ENCODE peak calls at places on chromosomes 5 and 9, in five cellular contexts. L is A549, C is HepG2, R is SK-N-SH, V is GM12878. S is an unnamed sample.

GRCh38 chr9:121353246-121353975 is 16.6 kb downstream of the STOM start:
- DNase-seq in C (no peak), R (no peak), V (peak), L (no peak), S (no peak)

GRCh38 chr5:131763968-131764367 is 32.8 kb downstream of the FNIP1 start:
- DNase-seq in R (no peak), L (no peak), C (no peak), V (no peak), S (no peak)

GRCh38 chr5:13643734-13644133 is 300.8 kb downstream of the DNAH5 start:
- DNase-seq in C (no peak), V (no peak), R (no peak), L (no peak), S (no peak)

GRCh38 chr9:98992885-98993569 is 49.3 kb downstream of the COL15A1 start:
- DNase-seq in L (no peak), V (peak), R (no peak), C (no peak), S (no peak)

GRCh38 chr5:10521466-10522223 is 42.2 kb upstream of the ANKRD33B start:
- DNase-seq in V (no peak), R (no peak), L (peak), C (no peak), S (peak)

GRCh38 chr5:72465601-72466563 is 41.3 kb downstream of the ZNF366 start:
- DNase-seq in V (peak), C (no peak), L (no peak), R (no peak), S (no peak)

GRCh38 chr5:16855475-16855874 is 80.6 kb downstream of the MYO10 start:
- DNase-seq in L (no peak), R (peak), V (no peak), C (no peak), S (no peak)

GRCh38 chr9:79583957-79584654 is 12.3 kb downstream of the TLE4 start:
- DNase-seq in L (no peak), V (no peak), C (no peak), R (no peak), S (no peak)

GRCh38 chr5:34674226-34674625 is 18.1 kb downstream of the RAI14 start:
- DNase-seq in R (no peak), C (no peak), L (no peak), V (no peak), S (no peak)

GRCh38 chr5:99032234-99033013 is 103.6 kb upstream of the CHD1 start:
- DNase-seq in C (peak), R (peak), V (no peak), L (peak), S (peak)

GRCh38 chr5:150217041-150217440 is 27.2 kb downstream of the SLC6A7 start:
- DNase-seq in R (no peak), C (no peak), L (no peak), V (no peak), S (no peak)

GRCh38 chr9:104927216-104927911 is 591 bp downstream of the ABCA1 start:
- DNase-seq in L (peak), C (peak), R (peak), V (no peak), S (no peak)

GRCh38 chr9:76576344-76576743 is 117.4 kb downstream of the GCNT1 start:
- DNase-seq in V (peak), R (no peak), L (no peak), C (no peak), S (no peak)

GRCh38 chr9:112334319-112334828 is 955 bp upstream of the PTBP3 start:
- DNase-seq in V (no peak), L (no peak), R (no peak), C (peak), S (peak)

GRCh38 chr9:123120953-123121352 is 87.5 kb downstream of the GPR21 start:
- DNase-seq in R (no peak), L (no peak), V (no peak), C (no peak), S (no peak)

GRCh38 chr5:154654484-154655375 is 100.4 kb upstream of the LARP1 start:
- DNase-seq in C (no peak), V (no peak), R (no peak), L (no peak), S (no peak)

GRCh38 chr5:40676643-40677333 is 2.9 kb upstream of the PTGER4 start:
- DNase-seq in C (no peak), R (no peak), L (no peak), V (no peak), S (no peak)

GRCh38 chr9:132525308-132525707 is 57.1 kb upstream of the BARHL1 start:
- DNase-seq in C (no peak), R (no peak), V (no peak), L (no peak), S (no peak)

GRCh38 chr5:64213568-64213967 is 47.9 kb downstream of the RNF180 start:
- DNase-seq in L (no peak), V (no peak), C (no peak), R (no peak), S (no peak)

GRCh38 chr9:77015291-77016048 is 4.0 kb upstream of the FOXB2 start:
- DNase-seq in R (peak), L (no peak), C (no peak), V (no peak), S (no peak)

GRCh38 chr9:105146677-105147076 is 97.8 kb upstream of the SLC44A1 start:
- DNase-seq in L (no peak), V (no peak), C (no peak), R (peak), S (no peak)

GRCh38 chr5:35789732-35790461 is 66.8 kb upstream of the IL7R start:
- DNase-seq in V (no peak), R (no peak), L (no peak), C (no peak), S (no peak)
- TF ChIP-seq SMC3 in V (no peak), R (no peak), L (no peak), C (no peak), S (no peak)

DNA sequence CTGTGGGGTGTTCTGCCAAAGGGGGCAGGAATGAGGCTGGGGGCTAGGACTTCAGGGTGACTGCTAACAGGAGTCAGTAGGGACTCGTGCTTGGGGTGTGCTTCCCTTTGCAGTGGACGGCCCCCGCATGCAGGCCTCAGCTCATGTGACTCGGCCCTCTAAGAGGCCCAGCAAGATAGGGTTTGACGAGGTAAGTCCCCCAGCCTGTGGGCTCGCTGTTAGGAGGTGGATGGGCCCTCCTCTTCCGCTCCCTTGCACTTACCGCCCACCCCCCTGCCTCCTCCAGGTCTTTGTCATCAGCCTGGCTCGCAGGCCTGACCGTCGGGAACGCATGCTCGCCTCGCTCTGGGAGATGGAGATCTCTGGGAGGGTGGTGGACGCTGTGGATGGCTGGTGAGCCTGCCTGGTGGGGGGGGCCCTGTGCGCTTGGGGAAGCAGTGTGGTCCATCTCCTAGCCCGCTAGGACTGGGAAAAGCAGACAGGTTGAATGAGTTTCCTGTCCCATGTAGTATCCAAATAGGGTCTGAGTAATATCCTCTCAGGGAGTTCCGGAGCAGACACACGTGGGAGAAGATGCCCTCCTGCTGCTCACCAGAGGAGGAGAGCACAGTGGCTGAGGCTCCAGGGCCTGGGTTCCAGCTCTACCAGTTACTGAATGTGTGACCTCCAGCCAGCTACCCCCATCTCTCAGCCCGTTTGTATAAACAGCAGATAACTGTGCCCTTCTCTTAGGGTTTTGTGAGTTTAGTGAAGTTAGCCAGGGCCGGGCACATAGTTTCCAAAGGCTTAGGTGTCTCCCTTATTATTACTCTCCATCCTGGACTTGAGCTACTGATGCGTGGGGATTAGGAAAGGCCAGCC is 8.2 kb downstream of the CERCAM start:
- DNase-seq in C (no peak), R (no peak), L (no peak), V (no peak), S (peak)
- TF ChIP-seq CHD2 in C (no peak), R (no peak), L (no peak), V (no peak), S (no peak)

GRCh38 chr5:170755679-170756456 is 27.7 kb upstream of the GABRP start:
- DNase-seq in V (no peak), R (peak), C (no peak), L (no peak), S (no peak)
- TF ChIP-seq SMC3 in V (no peak), R (no peak), C (no peak), L (no peak), S (no peak)

DNA sequence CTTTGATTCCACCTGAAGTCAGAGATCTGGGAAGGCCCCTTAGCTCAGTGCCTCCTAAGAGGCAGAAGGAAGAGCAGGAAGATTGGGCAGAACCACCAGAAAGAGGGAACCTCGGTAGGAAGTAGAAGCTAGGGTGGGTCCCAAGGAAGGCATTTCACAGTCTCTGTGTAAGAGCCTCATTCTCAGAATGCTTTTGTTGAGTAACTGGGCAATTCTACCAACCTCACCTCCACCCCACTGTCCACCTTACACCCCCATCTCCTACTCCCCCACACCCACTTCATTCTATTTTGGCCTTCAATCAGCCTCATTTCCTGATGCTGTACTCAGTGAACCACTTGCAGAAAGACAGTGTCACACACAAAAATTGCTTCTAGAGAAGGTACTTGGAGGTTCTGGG is 3.5 kb downstream of the HBEGF start:
- DNase-seq in C (no peak), V (no peak), L (no peak), R (no peak), S (no peak)
- TF ChIP-seq CHD2 in C (no peak), V (no peak), L (no peak), R (no peak), S (no peak)

GRCh38 chr9:35661756-35662350 is 3.1 kb downstream of the ARHGEF39 start:
- DNase-seq in V (no peak), R (no peak), C (peak), L (no peak), S (no peak)
- TF ChIP-seq SMC3 in V (no peak), R (no peak), C (no peak), L (no peak), S (no peak)

S was measured in K562.